ENCODE peak calls at places on chromosomes 4 and X, in six cellular contexts. One of them, this sample, is unnamed.

GRCh38 chrX:70979136-70979762 is 48.4 kb upstream of the SLC7A3 start:
- DNase-seq in adipocyte: peak; percentile 43
- DNase-seq in pancreas: no peak
- DNase-seq in stromal cell of bone marrow: peak; percentile 35
- DNase-seq in EH: peak; percentile 60
- DNase-seq in IMR-90: peak; percentile 52
- DNase-seq in this sample: peak; percentile 71

GRCh38 chr4:118026806-118027205 is 7.5 kb upstream of the NDST3 start:
- DNase-seq in pancreas: no peak
- DNase-seq in EH: no peak
- DNase-seq in stromal cell of bone marrow: no peak
- DNase-seq in IMR-90: no peak
- DNase-seq in adipocyte: no peak
- DNase-seq in this sample: no peak

GRCh38 chr4:77355731-77356130 is 198.7 kb downstream of the CCNG2 start:
- DNase-seq in IMR-90: no peak
- DNase-seq in pancreas: no peak
- DNase-seq in adipocyte: no peak
- DNase-seq in stromal cell of bone marrow: no peak
- DNase-seq in EH: no peak
- DNase-seq in this sample: no peak

GRCh38 chr4:3302164-3302785 is 9.5 kb downstream of the RGS12 start:
- DNase-seq in IMR-90: no peak
- DNase-seq in adipocyte: no peak
- DNase-seq in pancreas: no peak
- DNase-seq in EH: no peak
- DNase-seq in stromal cell of bone marrow: no peak
- DNase-seq in this sample: no peak

GRCh38 chrX:125094901-125095300 is 224.8 kb upstream of the TEX13C start:
- DNase-seq in pancreas: no peak
- DNase-seq in adipocyte: no peak
- DNase-seq in EH: no peak
- DNase-seq in stromal cell of bone marrow: no peak
- DNase-seq in IMR-90: no peak
- DNase-seq in this sample: no peak

GRCh38 chr4:95215991-95216605 is 332.7 kb downstream of the UNC5C start:
- DNase-seq in pancreas: no peak
- DNase-seq in IMR-90: no peak
- DNase-seq in adipocyte: peak; percentile 29
- DNase-seq in EH: no peak
- DNase-seq in stromal cell of bone marrow: peak; percentile 21
- DNase-seq in this sample: peak; percentile 34

GRCh38 chr4:181796502-181796901 is 446.7 kb upstream of the TENM3 start:
- DNase-seq in adipocyte: no peak
- DNase-seq in IMR-90: peak; percentile 79
- DNase-seq in pancreas: no peak
- DNase-seq in EH: no peak
- DNase-seq in stromal cell of bone marrow: no peak
- DNase-seq in this sample: peak; percentile 98

GRCh38 chrX:28058906-28059305 is 77.7 kb upstream of the DCAF8L1 start:
- DNase-seq in stromal cell of bone marrow: no peak
- DNase-seq in EH: no peak
- DNase-seq in adipocyte: no peak
- DNase-seq in IMR-90: peak; percentile 26
- DNase-seq in pancreas: no peak
- DNase-seq in this sample: peak; percentile 19

GRCh38 chr4:6767725-6768538 is 14.6 kb upstream of the KIAA0232 start:
- DNase-seq in EH: no peak
- DNase-seq in pancreas: no peak
- DNase-seq in stromal cell of bone marrow: no peak
- DNase-seq in adipocyte: no peak
- DNase-seq in IMR-90: no peak
- DNase-seq in this sample: no peak

This sample was measured in choroid plexus epithelial cell.